ENCODE peak calls at places on chromosomes 16 and 17, in seven cellular contexts. One of them, this sample, is unnamed.

GRCh38 chr17:41486809-41487530 is 2.7 kb downstream of the KRT36 start:
- DNase-seq in stimulated activated effector memory CD8-positive, alpha-beta T cell treated with anti-CD3 and anti-CD28 coated beads, Interleukin-12 subunit alpha, Interleukin-12 subunit beta, amount 100 ng/mL, for 72 hours: peak; percentile 70
- DNase-seq in activated CD8-positive, alpha-beta T cell treated with anti-CD3 and anti-CD28 coated beads, Interleukin-2, amount 10 ng/mL, durations not matched to agents 7 days and 5 days: peak; percentile 49
- DNase-seq in T-helper 1 cell: no peak
- DNase-seq in fibroblast of pulmonary artery: no peak
- DNase-seq in SJSA1: no peak
- DNase-seq in heart right ventricle: no peak
- DNase-seq in this sample: peak; percentile 9

GRCh38 chr16:57307365-57307764 is 22.9 kb upstream of the PLLP start:
- DNase-seq in SJSA1: no peak
- DNase-seq in T-helper 1 cell: no peak
- DNase-seq in activated CD8-positive, alpha-beta T cell treated with anti-CD3 and anti-CD28 coated beads, Interleukin-2, amount 10 ng/mL, durations not matched to agents 7 days and 5 days: no peak
- DNase-seq in stimulated activated effector memory CD8-positive, alpha-beta T cell treated with anti-CD3 and anti-CD28 coated beads, Interleukin-12 subunit alpha, Interleukin-12 subunit beta, amount 100 ng/mL, for 72 hours: no peak
- DNase-seq in heart right ventricle: no peak
- DNase-seq in fibroblast of pulmonary artery: no peak
- DNase-seq in this sample: no peak

GRCh38 chr17:78808106-78808635 is 26.1 kb upstream of the CYTH1 start:
- DNase-seq in SJSA1: no peak
- DNase-seq in fibroblast of pulmonary artery: no peak
- DNase-seq in activated CD8-positive, alpha-beta T cell treated with anti-CD3 and anti-CD28 coated beads, Interleukin-2, amount 10 ng/mL, durations not matched to agents 7 days and 5 days: no peak
- DNase-seq in stimulated activated effector memory CD8-positive, alpha-beta T cell treated with anti-CD3 and anti-CD28 coated beads, Interleukin-12 subunit alpha, Interleukin-12 subunit beta, amount 100 ng/mL, for 72 hours: no peak
- DNase-seq in T-helper 1 cell: no peak
- DNase-seq in heart right ventricle: no peak
- DNase-seq in this sample: no peak

GRCh38 chr17:14756469-14756868 is 455.6 kb downstream of the HS3ST3B1 start:
- DNase-seq in fibroblast of pulmonary artery: no peak
- DNase-seq in T-helper 1 cell: no peak
- DNase-seq in stimulated activated effector memory CD8-positive, alpha-beta T cell treated with anti-CD3 and anti-CD28 coated beads, Interleukin-12 subunit alpha, Interleukin-12 subunit beta, amount 100 ng/mL, for 72 hours: no peak
- DNase-seq in SJSA1: no peak
- DNase-seq in activated CD8-positive, alpha-beta T cell treated with anti-CD3 and anti-CD28 coated beads, Interleukin-2, amount 10 ng/mL, durations not matched to agents 7 days and 5 days: no peak
- DNase-seq in heart right ventricle: no peak
- DNase-seq in this sample: no peak

GRCh38 chr17:16506188-16506587 is 14.2 kb upstream of the LRRC75A start:
- DNase-seq in stimulated activated effector memory CD8-positive, alpha-beta T cell treated with anti-CD3 and anti-CD28 coated beads, Interleukin-12 subunit alpha, Interleukin-12 subunit beta, amount 100 ng/mL, for 72 hours: no peak
- DNase-seq in fibroblast of pulmonary artery: no peak
- DNase-seq in activated CD8-positive, alpha-beta T cell treated with anti-CD3 and anti-CD28 coated beads, Interleukin-2, amount 10 ng/mL, durations not matched to agents 7 days and 5 days: no peak
- DNase-seq in SJSA1: no peak
- DNase-seq in heart right ventricle: no peak
- DNase-seq in T-helper 1 cell: no peak
- DNase-seq in this sample: no peak

GRCh38 chr16:82630688-82631087 is 3.9 kb downstream of the CDH13 start:
- DNase-seq in fibroblast of pulmonary artery: peak; percentile 62
- DNase-seq in heart right ventricle: no peak
- DNase-seq in SJSA1: no peak
- DNase-seq in activated CD8-positive, alpha-beta T cell treated with anti-CD3 and anti-CD28 coated beads, Interleukin-2, amount 10 ng/mL, durations not matched to agents 7 days and 5 days: no peak
- DNase-seq in T-helper 1 cell: no peak
- DNase-seq in stimulated activated effector memory CD8-positive, alpha-beta T cell treated with anti-CD3 and anti-CD28 coated beads, Interleukin-12 subunit alpha, Interleukin-12 subunit beta, amount 100 ng/mL, for 72 hours: no peak
- DNase-seq in this sample: peak; percentile 57

GRCh38 chr17:16081507-16082087 is 82.0 kb downstream of the TTC19 start:
- DNase-seq in fibroblast of pulmonary artery: no peak
- DNase-seq in SJSA1: no peak
- DNase-seq in T-helper 1 cell: no peak
- DNase-seq in activated CD8-positive, alpha-beta T cell treated with anti-CD3 and anti-CD28 coated beads, Interleukin-2, amount 10 ng/mL, durations not matched to agents 7 days and 5 days: no peak
- DNase-seq in stimulated activated effector memory CD8-positive, alpha-beta T cell treated with anti-CD3 and anti-CD28 coated beads, Interleukin-12 subunit alpha, Interleukin-12 subunit beta, amount 100 ng/mL, for 72 hours: no peak
- DNase-seq in heart right ventricle: no peak
- DNase-seq in this sample: no peak

GRCh38 chr17:69810326-69811035 is 264.5 kb upstream of the KCNJ16 start:
- DNase-seq in heart right ventricle: no peak
- DNase-seq in stimulated activated effector memory CD8-positive, alpha-beta T cell treated with anti-CD3 and anti-CD28 coated beads, Interleukin-12 subunit alpha, Interleukin-12 subunit beta, amount 100 ng/mL, for 72 hours: no peak
- DNase-seq in fibroblast of pulmonary artery: no peak
- DNase-seq in SJSA1: no peak
- DNase-seq in activated CD8-positive, alpha-beta T cell treated with anti-CD3 and anti-CD28 coated beads, Interleukin-2, amount 10 ng/mL, durations not matched to agents 7 days and 5 days: no peak
- DNase-seq in T-helper 1 cell: no peak
- DNase-seq in this sample: no peak

GRCh38 chr16:5490499-5490898 is 392.9 kb upstream of the EEF2KMT start:
- DNase-seq in stimulated activated effector memory CD8-positive, alpha-beta T cell treated with anti-CD3 and anti-CD28 coated beads, Interleukin-12 subunit alpha, Interleukin-12 subunit beta, amount 100 ng/mL, for 72 hours: no peak
- DNase-seq in SJSA1: no peak
- DNase-seq in T-helper 1 cell: no peak
- DNase-seq in activated CD8-positive, alpha-beta T cell treated with anti-CD3 and anti-CD28 coated beads, Interleukin-2, amount 10 ng/mL, durations not matched to agents 7 days and 5 days: peak; percentile 35
- DNase-seq in fibroblast of pulmonary artery: no peak
- DNase-seq in heart right ventricle: peak; percentile 6
- DNase-seq in this sample: peak; percentile 1

GRCh38 chr17:63476494-63476856 is 386 bp upstream of the ACE start:
- DNase-seq in T-helper 1 cell: no peak
- DNase-seq in activated CD8-positive, alpha-beta T cell treated with anti-CD3 and anti-CD28 coated beads, Interleukin-2, amount 10 ng/mL, durations not matched to agents 7 days and 5 days: no peak
- DNase-seq in heart right ventricle: no peak
- DNase-seq in stimulated activated effector memory CD8-positive, alpha-beta T cell treated with anti-CD3 and anti-CD28 coated beads, Interleukin-12 subunit alpha, Interleukin-12 subunit beta, amount 100 ng/mL, for 72 hours: peak; percentile 57
- DNase-seq in SJSA1: no peak
- DNase-seq in fibroblast of pulmonary artery: no peak
- DNase-seq in this sample: no peak

GRCh38 chr17:78892936-78893379 is 10.0 kb downstream of the CEP295NL start:
- DNase-seq in T-helper 1 cell: no peak
- DNase-seq in fibroblast of pulmonary artery: no peak
- DNase-seq in stimulated activated effector memory CD8-positive, alpha-beta T cell treated with anti-CD3 and anti-CD28 coated beads, Interleukin-12 subunit alpha, Interleukin-12 subunit beta, amount 100 ng/mL, for 72 hours: no peak
- DNase-seq in heart right ventricle: no peak
- DNase-seq in activated CD8-positive, alpha-beta T cell treated with anti-CD3 and anti-CD28 coated beads, Interleukin-2, amount 10 ng/mL, durations not matched to agents 7 days and 5 days: no peak
- DNase-seq in SJSA1: no peak
- DNase-seq in this sample: no peak

GRCh38 chr17:5587431-5588032 is 3.2 kb upstream of the NLRP1 start:
- DNase-seq in activated CD8-positive, alpha-beta T cell treated with anti-CD3 and anti-CD28 coated beads, Interleukin-2, amount 10 ng/mL, durations not matched to agents 7 days and 5 days: peak; percentile 73
- DNase-seq in fibroblast of pulmonary artery: peak; percentile 86
- DNase-seq in T-helper 1 cell: no peak
- DNase-seq in stimulated activated effector memory CD8-positive, alpha-beta T cell treated with anti-CD3 and anti-CD28 coated beads, Interleukin-12 subunit alpha, Interleukin-12 subunit beta, amount 100 ng/mL, for 72 hours: no peak
- DNase-seq in SJSA1: no peak
- DNase-seq in heart right ventricle: peak; percentile 55
- DNase-seq in this sample: peak; percentile 85

This sample was measured in cardiac fibroblast.